ENCODE peak calls at places on chromosomes 4 and X, in five cellular contexts. Y is progenitor cell of endocrine pancreas, R is OCI-LY7, C is retinal pigment epithelial cell, I is epithelial cell of esophagus. M is an unnamed sample.

GRCh38 chr4:32394255-32394654 is 1674.1 kb downstream of the PCDH7 start:
- DNase-seq in Y (no peak), R (no peak), I (no peak), C (no peak), M (no peak)

GRCh38 chr4:36841583-36842326 is 402.8 kb upstream of the NWD2 start:
- DNase-seq in I (peak; percentile 27), C (no peak), R (no peak), Y (no peak), M (peak; percentile 73)

GRCh38 chrX:117957128-117957527 is 159.5 kb downstream of the KLHL13 start:
- DNase-seq in I (peak; percentile 65), R (no peak), C (peak; percentile 23), Y (no peak), M (peak; percentile 51)

GRCh38 chr4:118680808-118681207 is 4.4 kb upstream of the METTL14 start:
- DNase-seq in C (no peak), I (no peak), R (no peak), Y (no peak), M (no peak)

GRCh38 chr4:112664611-112665010 is 27.7 kb downstream of the LARP7 start:
- DNase-seq in R (no peak), I (peak; percentile 53), Y (no peak), C (no peak), M (peak; percentile 4)

GRCh38 chrX:134836497-134836968 is 154.3 kb upstream of the SMIM10 start:
- DNase-seq in Y (no peak), C (peak; percentile 24), R (no peak), I (peak; percentile 39), M (peak; percentile 13)

GRCh38 chr4:85761803-85762202 is 286.9 kb downstream of the ARHGAP24 start:
- DNase-seq in Y (no peak), R (no peak), I (no peak), C (no peak), M (no peak)

GRCh38 chrX:45889471-45889870 is 655.8 kb downstream of the ZNF674 start:
- DNase-seq in R (no peak), I (peak; percentile 22), Y (no peak), C (no peak), M (peak; percentile 19)

GRCh38 chr4:7023486-7023885 is 19.7 kb upstream of the TADA2B start:
- DNase-seq in I (no peak), C (no peak), R (no peak), Y (no peak), M (no peak)

GRCh38 chrX:23765449-23765848 is 17.5 kb upstream of the SAT1 start:
- DNase-seq in Y (no peak), R (no peak), C (no peak), I (peak; percentile 65), M (no peak)

GRCh38 chrX:3950373-3950772 is 236.9 kb upstream of the PRKX start:
- DNase-seq in C (peak; percentile 8), Y (no peak), R (no peak), I (no peak), M (no peak)

GRCh38 chr4:26105815-26106699 is 192.0 kb downstream of the SMIM20 start:
- DNase-seq in R (no peak), C (no peak), I (peak; percentile 70), Y (no peak), M (peak; percentile 60)

GRCh38 chr4:67106846-67107467 is 438.3 kb downstream of the CENPC start:
- DNase-seq in Y (no peak), R (no peak), C (peak; percentile 38), I (peak; percentile 5), M (no peak)

GRCh38 chr4:8761167-8761823 is 110.3 kb downstream of the HMX1 start:
- DNase-seq in C (no peak), Y (no peak), R (no peak), I (no peak), M (no peak)

GRCh38 chrX:17328837-17329236 is 46.2 kb upstream of the NHS start:
- DNase-seq in Y (no peak), I (no peak), R (no peak), C (no peak), M (no peak)

GRCh38 chrX:118216488-118216887 is 99.9 kb upstream of the KLHL13 start:
- DNase-seq in I (no peak), R (no peak), Y (no peak), C (no peak), M (no peak)

GRCh38 chrX:1727531-1728027 is 112.7 kb downstream of the ASMT start:
- DNase-seq in I (peak; percentile 60), R (no peak), Y (no peak), C (no peak), M (peak; percentile 66)

GRCh38 chr4:12458621-12459020 is 1025.5 kb downstream of the RAB28 start:
- DNase-seq in Y (no peak), I (peak; percentile 92), R (no peak), C (no peak), M (peak; percentile 20)

GRCh38 chr4:149631629-149632028 is 184.0 kb downstream of the IQCM start:
- DNase-seq in Y (no peak), I (no peak), C (no peak), R (no peak), M (no peak)

GRCh38 chr4:100984901-100985300 is 362.4 kb downstream of the PPP3CA start:
- DNase-seq in C (no peak), Y (no peak), R (no peak), I (peak; percentile 19), M (peak; percentile 49)

GRCh38 chr4:165986956-165987698 is 114.1 kb downstream of the TLL1 start:
- DNase-seq in C (no peak), R (no peak), I (no peak), Y (no peak), M (no peak)

GRCh38 chr4:1045595-1046201 is 34.3 kb downstream of the FGFRL1 start:
- DNase-seq in R (no peak), C (no peak), I (no peak), Y (no peak), M (no peak)

GRCh38 chrX:53435997-53436396 is 1.8 kb upstream of the HSD17B10 start:
- DNase-seq in C (no peak), R (peak; percentile 82), I (peak; percentile 76), Y (peak; percentile 50), M (peak; percentile 82)

GRCh38 chr4:25769251-25769650 is 93.5 kb downstream of the SEL1L3 start:
- DNase-seq in I (no peak), Y (no peak), R (no peak), C (no peak), M (no peak)

DNA sequence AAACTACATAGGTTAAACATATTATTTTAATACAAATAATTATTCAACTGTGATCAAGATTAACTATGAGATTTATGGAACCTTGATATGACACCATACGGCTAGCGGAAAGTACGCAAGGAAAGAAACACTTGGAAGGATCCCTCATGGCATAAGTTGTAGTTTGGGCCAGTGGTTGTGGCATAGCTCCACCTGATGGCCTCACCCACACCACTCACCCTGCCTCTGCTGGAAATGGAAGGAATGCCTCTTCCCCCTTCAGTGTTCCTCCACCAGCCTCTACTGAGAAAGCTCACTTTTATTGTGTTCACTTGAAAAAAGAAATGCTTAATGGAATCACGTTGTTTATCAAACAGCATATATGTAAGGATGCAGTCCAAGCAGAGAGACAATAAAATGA is 86.4 kb downstream of the BMP15 start:
- DNase-seq in C (no peak), R (no peak), I (no peak), Y (no peak), M (no peak)
- TF ChIP-seq CTCF in C (no peak), R (no peak), I (no peak), Y (no peak), M (peak; percentile 9)

DNA sequence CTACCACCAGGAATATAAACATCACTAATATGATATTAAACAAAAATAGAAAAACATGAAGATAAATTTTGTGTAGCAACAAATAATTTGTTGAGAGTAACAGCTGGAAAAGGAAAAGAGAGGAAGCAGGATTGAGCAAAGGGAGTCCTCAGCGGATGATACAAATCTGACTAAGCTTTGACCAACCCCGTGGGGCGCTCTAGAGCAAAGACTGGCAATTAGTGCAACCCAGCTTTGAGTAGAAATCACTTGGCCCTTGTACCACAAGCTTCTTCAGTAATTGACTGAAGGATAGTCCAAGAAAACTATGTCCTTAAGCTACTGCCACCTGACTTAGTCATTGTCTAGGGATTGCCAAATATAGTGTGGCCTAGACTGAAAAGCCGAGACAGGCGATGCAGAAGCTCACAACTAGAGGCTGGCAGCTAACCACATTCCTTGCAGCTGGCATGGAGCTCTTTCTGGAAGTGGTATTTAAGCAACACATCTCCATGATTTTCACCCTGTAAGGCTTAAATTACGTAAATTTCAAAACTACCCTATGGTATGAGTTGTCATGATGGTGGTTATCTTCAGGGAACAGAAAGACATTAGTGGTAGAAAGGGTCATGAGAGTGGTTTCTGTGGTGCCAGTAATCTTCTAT is 396.0 kb downstream of the PDGFC start:
- DNase-seq in R (no peak), C (peak; percentile 62), Y (no peak), I (peak; percentile 61), M (peak; percentile 86)
- TF ChIP-seq CTCF in R (peak; percentile 19), C (no peak), Y (no peak), I (peak; percentile 46), M (peak; percentile 16)

GRCh38 chr4:72911316-72911715 is 158.2 kb downstream of the COX18 start:
- DNase-seq in C (no peak), I (no peak), Y (no peak), R (no peak), M (no peak)

GRCh38 chr4:72909461-72909860 is 160.1 kb downstream of the COX18 start:
- DNase-seq in I (peak; percentile 16), Y (no peak), R (peak; percentile 3), C (no peak), M (peak; percentile 39)
- TF ChIP-seq CTCF in I (peak; percentile 43), Y (peak; percentile 61), R (peak; percentile 52), C (peak; percentile 47), M (peak; percentile 13)

GRCh38 chrX:27619459-27619858 is 29.3 kb downstream of the DCAF8L2 start:
- DNase-seq in C (no peak), I (no peak), R (no peak), Y (no peak), M (no peak)

GRCh38 chrX:27622883-27623282 is 32.7 kb downstream of the DCAF8L2 start:
- DNase-seq in R (no peak), C (no peak), I (no peak), Y (no peak), M (no peak)

DNA sequence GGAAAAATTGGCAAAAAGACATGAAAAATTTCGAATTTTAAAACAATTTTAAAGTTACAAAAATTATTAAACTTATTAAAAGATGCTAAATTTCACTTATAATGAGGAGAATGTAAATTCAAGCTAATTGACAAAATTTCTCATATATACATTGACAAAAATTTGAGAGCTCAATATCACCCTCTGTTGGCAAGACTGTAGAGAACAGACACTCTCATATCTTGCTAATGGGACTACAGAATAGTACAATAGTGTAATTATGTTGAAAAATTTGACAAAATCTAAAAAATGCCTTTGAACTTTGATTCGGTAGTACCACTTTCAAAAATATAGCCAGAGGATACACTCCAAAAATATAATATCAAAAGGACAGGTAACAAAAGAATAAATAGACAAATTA is 29.8 kb downstream of the DCAF8L2 start:
- DNase-seq in C (no peak), I (peak; percentile 34), Y (no peak), R (no peak), M (peak; percentile 47)
- TF ChIP-seq CTCF in C (peak; percentile 54), I (peak; percentile 48), Y (peak; percentile 47), R (peak; percentile 60), M (peak; percentile 42)

GRCh38 chr4:10677796-10678497 is 6.6 kb downstream of the CLNK start:
- DNase-seq in C (no peak), Y (no peak), R (no peak), I (no peak), M (no peak)
- TF ChIP-seq CTCF in C (no peak), Y (no peak), R (no peak), I (no peak), M (no peak)

DNA sequence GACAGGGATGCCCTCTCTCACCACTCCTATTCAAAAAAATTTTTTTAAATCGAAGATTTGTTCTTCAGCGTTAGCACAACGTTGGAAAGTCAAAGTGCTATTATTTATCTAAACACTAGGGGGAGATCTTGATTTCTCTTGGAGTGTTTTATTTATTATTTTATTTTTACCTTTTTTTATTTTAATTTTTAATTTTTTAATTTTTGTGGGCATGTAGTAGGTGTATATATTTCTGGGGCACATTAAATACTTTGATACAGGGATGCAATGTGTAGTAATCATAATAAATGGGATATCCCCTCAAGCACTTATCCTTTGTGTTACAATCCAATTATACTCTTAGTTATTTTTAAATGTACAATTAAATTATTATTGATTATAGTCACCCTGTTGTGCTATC is 37.4 kb upstream of the SLC10A4 start:
- DNase-seq in R (peak; percentile 19), I (peak; percentile 22), Y (no peak), C (no peak), M (peak; percentile 17)
- TF ChIP-seq CTCF in R (peak; percentile 72), I (peak; percentile 37), Y (peak; percentile 68), C (peak; percentile 51), M (peak; percentile 50)

M was measured in MCF 10A.